ENCODE peak calls at places on chromosome 17, in eight cellular contexts. Q, D, U, B, Y, E, S and F are unnamed samples.

GRCh38 chr17:48843172-48843900 is 12.5 kb downstream of the CALCOCO2 start:
- DNase-seq in Q (no peak), D (no peak), U (no peak), B (no peak), Y (no peak), E (no peak), S (no peak), F (no peak)

GRCh38 chr17:29575511-29576213 is 7.2 kb downstream of the TP53I13 start:
- DNase-seq in Q (no peak), D (no peak), U (peak; percentile 22), B (no peak), Y (peak; percentile 9), E (no peak), S (no peak), F (no peak)

GRCh38 chr17:78040561-78041400 is 82.3 kb downstream of the TNRC6C start:
- DNase-seq in Q (peak; percentile 81), D (peak; percentile 41), U (peak; percentile 25), B (peak; percentile 66), Y (peak; percentile 23), E (peak; percentile 56), S (peak; percentile 50), F (peak; percentile 45)

GRCh38 chr17:38357488-38358123 is 6.0 kb downstream of the SOCS7 start:
- DNase-seq in Q (no peak), D (no peak), U (no peak), B (no peak), Y (no peak), E (no peak), S (no peak), F (no peak)

GRCh38 chr17:18267927-18268711 is 7.7 kb downstream of the MIEF2 start:
- DNase-seq in Q (no peak), D (no peak), U (no peak), B (no peak), Y (no peak), E (no peak), S (no peak), F (no peak)

GRCh38 chr17:46000757-46001156 is 1.7 kb downstream of the STH start:
- DNase-seq in Q (no peak), D (no peak), U (no peak), B (no peak), Y (no peak), E (no peak), S (no peak), F (no peak)

GRCh38 chr17:35774499-35774898 is 13.8 kb downstream of the C17orf50 start:
- DNase-seq in Q (peak; percentile 47), D (peak; percentile 76), U (peak; percentile 51), B (no peak), Y (peak; percentile 46), E (no peak), S (peak; percentile 63), F (peak; percentile 89)

GRCh38 chr17:7575481-7575883 is 4.0 kb upstream of the CD68 start:
- DNase-seq in Q (no peak), D (no peak), U (no peak), B (no peak), Y (no peak), E (no peak), S (no peak), F (no peak)

GRCh38 chr17:4329838-4330237 is 36.6 kb downstream of the UBE2G1 start:
- DNase-seq in Q (no peak), D (no peak), U (no peak), B (peak; percentile 90), Y (no peak), E (peak; percentile 93), S (no peak), F (no peak)

GRCh38 chr17:69046130-69046807 is 14.5 kb downstream of the ABCA9 start:
- DNase-seq in Q (no peak), D (no peak), U (no peak), B (no peak), Y (no peak), E (no peak), S (no peak), F (no peak)
- TF ChIP-seq CTCF in Q (no peak), D (no peak), U (no peak), B (no peak), Y (no peak), E (no peak), S (no peak), F (no peak)

GRCh38 chr17:44218344-44219125 is 940 bp downstream of the UBTF start:
- DNase-seq in Q (peak; percentile 90), D (peak; percentile 92), U (peak; percentile 85), B (peak; percentile 75), Y (peak; percentile 89), E (peak; percentile 74), S (peak; percentile 90), F (peak; percentile 88)
- TF ChIP-seq POLR2A in Q (no peak), D (no peak), U (peak; percentile 62), B (peak; percentile 23), Y (no peak), E (no peak), S (peak; percentile 15), F (no peak)

DNA sequence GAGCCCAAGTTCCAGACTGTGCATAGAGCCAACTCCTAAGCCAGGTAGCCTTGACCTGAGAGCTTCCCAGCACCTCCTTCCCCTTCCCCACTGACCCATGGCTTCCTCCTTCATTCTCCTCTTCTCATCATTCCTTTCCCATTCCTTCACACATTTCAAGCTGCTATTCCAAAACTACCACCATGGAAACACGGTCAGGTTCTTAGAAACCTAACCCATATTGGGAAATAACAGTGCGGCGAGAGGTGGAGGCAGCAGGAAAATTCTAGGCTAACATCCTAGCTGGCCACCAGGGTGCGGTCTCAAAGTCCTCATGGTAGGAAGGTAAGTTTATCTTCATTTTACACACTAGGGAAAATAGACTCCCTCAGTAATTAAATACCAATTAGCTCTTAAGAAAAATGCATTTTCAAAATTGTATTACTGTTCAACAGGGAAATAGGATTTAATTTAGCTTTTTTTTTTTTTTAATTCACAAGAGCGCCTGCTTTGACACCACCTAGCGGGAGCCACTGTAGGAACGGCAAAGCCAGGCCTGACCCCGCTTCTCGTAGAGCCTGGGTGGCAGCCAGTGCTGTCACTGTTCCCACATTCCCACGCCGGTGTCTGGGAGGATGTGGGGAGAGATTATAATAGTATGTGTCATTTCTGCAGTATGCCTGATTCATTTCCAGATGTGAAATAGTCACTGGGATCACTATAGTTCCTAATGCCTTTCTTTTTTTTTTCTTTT is 14.0 kb upstream of the SPHK1 start:
- DNase-seq in Q (peak; percentile 92), D (peak; percentile 54), U (peak; percentile 68), B (peak; percentile 79), Y (peak; percentile 72), E (no peak), S (peak; percentile 85), F (no peak)
- TF ChIP-seq CTCF in Q (peak; percentile 83), D (no peak), U (peak; percentile 33), B (peak; percentile 92), Y (peak; percentile 34), E (peak; percentile 99), S (peak; percentile 48), F (no peak)

GRCh38 chr17:43897827-43898226 is 9.5 kb downstream of the MPP2 start:
- DNase-seq in Q (no peak), D (no peak), U (no peak), B (no peak), Y (no peak), E (no peak), S (no peak), F (no peak)

GRCh38 chr17:43890240-43890639 is 17.1 kb downstream of the MPP2 start:
- DNase-seq in Q (no peak), D (no peak), U (no peak), B (no peak), Y (no peak), E (no peak), S (no peak), F (no peak)

GRCh38 chr17:43891851-43892671 is 15.3 kb downstream of the MPP2 start:
- DNase-seq in Q (no peak), D (no peak), U (no peak), B (no peak), Y (no peak), E (no peak), S (no peak), F (no peak)

GRCh38 chr17:43888548-43888947 is 18.8 kb downstream of the MPP2 start:
- DNase-seq in Q (no peak), D (no peak), U (no peak), B (no peak), Y (no peak), E (no peak), S (no peak), F (no peak)

DNA sequence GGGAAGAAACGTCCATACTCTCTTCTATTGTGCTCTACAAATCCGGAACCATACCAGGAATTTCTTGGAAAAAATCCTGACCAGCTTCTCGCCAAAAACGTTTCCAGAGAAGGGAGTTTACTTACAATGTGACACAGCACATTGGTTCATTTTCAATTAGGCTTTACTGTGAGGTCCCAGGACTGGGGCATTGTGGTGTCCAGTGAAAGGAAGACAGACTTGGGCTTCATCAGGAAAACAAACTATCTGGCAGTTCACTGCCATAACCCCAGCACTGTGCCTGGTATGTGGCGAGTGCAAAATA is 14.7 kb downstream of the MPP2 start:
- DNase-seq in Q (no peak), D (no peak), U (no peak), B (no peak), Y (no peak), E (no peak), S (no peak), F (no peak)
- TF ChIP-seq POLR2A in Q (no peak), D (no peak), U (no peak), B (no peak), Y (no peak), E (no peak), S (no peak), F (no peak)

GRCh38 chr17:1447061-1447460 is 9.0 kb downstream of the CRK start:
- DNase-seq in Q (no peak), D (no peak), U (no peak), B (no peak), Y (no peak), E (no peak), S (no peak), F (no peak)
- TF ChIP-seq CTCF in Q (no peak), D (no peak), U (no peak), B (no peak), Y (no peak), E (no peak), S (no peak), F (no peak)

GRCh38 chr17:56960596-56961538 is at the start of gene COIL:
- DNase-seq in Q (peak; percentile 93), D (peak; percentile 95), U (peak; percentile 95), B (peak; percentile 92), Y (peak; percentile 91), E (peak; percentile 93), S (peak; percentile 92), F (peak; percentile 93)
- TF ChIP-seq POLR2A in Q (no peak), D (peak; percentile 43), U (peak; percentile 25), B (peak; percentile 69), Y (peak; percentile 75), E (peak; percentile 89), S (no peak), F (no peak)

DNA sequence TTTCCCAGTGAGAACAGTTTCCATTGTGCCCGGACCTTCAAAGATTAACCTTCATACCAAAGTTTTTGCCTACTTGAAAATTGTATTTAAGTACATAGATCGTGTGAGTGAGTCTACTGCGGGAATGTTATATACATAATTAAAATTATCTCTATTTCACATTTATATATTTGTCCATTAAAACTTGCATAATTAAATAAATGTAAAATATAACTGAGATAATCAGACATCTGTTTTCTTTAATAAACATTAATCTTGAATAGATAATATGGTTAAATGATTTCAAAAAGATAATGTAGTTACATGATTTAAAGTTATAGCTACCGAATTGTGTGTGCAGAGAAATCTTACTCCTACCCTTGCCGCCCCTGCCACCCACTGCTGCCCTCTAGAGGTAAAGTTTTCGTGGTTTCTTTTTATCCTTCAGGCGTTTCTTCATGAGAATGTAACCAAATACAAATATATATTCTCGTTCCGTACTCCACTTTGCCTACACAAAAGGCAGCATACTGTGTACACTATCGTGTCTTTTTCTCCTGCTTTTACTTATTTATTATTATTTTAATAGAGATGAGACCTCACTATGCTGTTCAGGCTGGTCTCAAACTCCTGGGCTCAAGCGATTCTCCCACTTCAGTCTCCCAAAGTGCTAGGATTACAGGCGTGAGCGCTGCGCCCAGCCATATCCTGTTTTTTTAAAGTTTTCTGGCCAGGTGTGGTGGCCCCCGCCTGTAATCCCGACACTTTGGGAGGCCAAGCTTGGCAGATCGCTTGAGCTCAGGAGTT is 35.6 kb downstream of the RPA1 start:
- DNase-seq in Q (no peak), D (peak; percentile 48), U (peak; percentile 56), B (peak; percentile 72), Y (peak; percentile 31), E (peak; percentile 4), S (no peak), F (no peak)
- TF ChIP-seq CTCF in Q (peak; percentile 66), D (peak; percentile 66), U (peak; percentile 55), B (peak; percentile 91), Y (peak; percentile 79), E (peak; percentile 64), S (peak; percentile 58), F (peak; percentile 51)